ENCODE peak calls at places on chromosome 12, in four cellular contexts. E, X, I and M are unnamed samples.

GRCh38 chr12:12086331-12086730 is 15.6 kb downstream of the BCL2L14 start:
- DNase-seq in E (no peak), I (no peak), X (peak), M (no peak)

GRCh38 chr12:67991158-67991557 is 1.9 kb downstream of the IFNG-AS1 start:
- DNase-seq in I (no peak), X (peak), E (no peak), M (no peak)

GRCh38 chr12:54935235-54935951 is 49.2 kb downstream of the TESPA1 start:
- DNase-seq in E (peak), X (no peak), I (no peak), M (peak)

GRCh38 chr12:14936224-14936861 is 2.0 kb downstream of the ERP27 start:
- DNase-seq in E (no peak), X (no peak), I (no peak), M (no peak)

GRCh38 chr12:67647547-67648305 is 819 bp upstream of the DYRK2 start:
- DNase-seq in E (peak), X (peak), I (peak), M (peak)

GRCh38 chr12:89632778-89633177 is 75.9 kb downstream of the ATP2B1 start:
- DNase-seq in E (no peak), X (no peak), I (no peak), M (no peak)

GRCh38 chr12:55736780-55737580 is 5.9 kb upstream of the GDF11 start:
- DNase-seq in X (peak), E (peak), I (peak), M (peak)

GRCh38 chr12:12349711-12350665 is at the start of gene MANSC1:
- DNase-seq in E (peak), I (peak), X (peak), M (peak)

GRCh38 chr12:40565029-40565633 is 127.1 kb upstream of the CNTN1 start:
- DNase-seq in I (no peak), E (no peak), X (no peak), M (no peak)

GRCh38 chr12:124326899-124327298 is 32.0 kb downstream of the RFLNA start:
- DNase-seq in E (no peak), I (no peak), X (no peak), M (no peak)

GRCh38 chr12:112347521-112347920 is 34.7 kb downstream of the HECTD4 start:
- DNase-seq in X (no peak), I (no peak), E (no peak), M (no peak)

GRCh38 chr12:91769736-91770135 is 375.9 kb downstream of the BTG1 start:
- DNase-seq in E (no peak), I (no peak), X (no peak), M (no peak)

GRCh38 chr12:92696240-92696639 is 6.5 kb upstream of the PLEKHG7 start:
- DNase-seq in X (peak), E (no peak), I (no peak), M (no peak)

GRCh38 chr12:9342614-9343353 is 134.6 kb upstream of the PZP start:
- DNase-seq in E (no peak), I (no peak), X (no peak), M (no peak)

GRCh38 chr12:132524405-132524804 is 34.5 kb downstream of the FBRSL1 start:
- DNase-seq in E (no peak), X (no peak), I (no peak), M (peak)

GRCh38 chr12:16135323-16135722 is 142.2 kb downstream of the SLC15A5 start:
- DNase-seq in E (no peak), I (no peak), X (no peak), M (no peak)

GRCh38 chr12:11228268-11228879 is 41.1 kb downstream of the PRB3 start:
- DNase-seq in I (no peak), X (peak), E (peak), M (peak)

GRCh38 chr12:132229926-132230325 is 85.7 kb downstream of the NOC4L start:
- DNase-seq in I (no peak), X (no peak), E (no peak), M (no peak)

GRCh38 chr12:39937119-39937518 is 168.8 kb downstream of the SLC2A13 start:
- DNase-seq in X (no peak), I (no peak), E (peak), M (no peak)

GRCh38 chr12:68425998-68426397 is 93.8 kb upstream of the MDM1 start:
- DNase-seq in X (no peak), I (no peak), E (no peak), M (no peak)

GRCh38 chr12:94418517-94418916 is 41.1 kb downstream of the CEP83 start:
- DNase-seq in X (no peak), E (no peak), I (no peak), M (no peak)

GRCh38 chr12:12986775-12987332 is 13.2 kb downstream of the HEBP1 start:
- DNase-seq in X (no peak), E (no peak), I (no peak), M (no peak)

GRCh38 chr12:28611115-28611435 is 420.8 kb downstream of the CCDC91 start:
- DNase-seq in E (no peak), I (no peak), X (no peak), M (no peak)

GRCh38 chr12:6613015-6613775 is 6.0 kb upstream of the CHD4 start:
- DNase-seq in X (peak), I (peak), E (peak), M (no peak)

GRCh38 chr12:122368361-122369073 is 54.0 kb downstream of the CLIP1 start:
- DNase-seq in E (peak), I (no peak), X (no peak), M (no peak)

GRCh38 chr12:9632766-9633165 is 25.1 kb upstream of the KLRB1 start:
- DNase-seq in E (no peak), X (no peak), I (no peak), M (peak)

GRCh38 chr12:6435941-6436715 is 8.6 kb upstream of the CD27 start:
- DNase-seq in E (no peak), X (no peak), I (peak), M (no peak)

GRCh38 chr12:1882405-1882804 is 36.0 kb downstream of the CACNA2D4 start:
- DNase-seq in X (no peak), I (no peak), E (no peak), M (no peak)

GRCh38 chr12:10073266-10073665 is 25.5 kb downstream of the CLEC1A start:
- DNase-seq in E (no peak), X (no peak), I (no peak), M (no peak)

GRCh38 chr12:92987362-92987761 is 58.3 kb upstream of the EEA1 start:
- DNase-seq in X (no peak), E (peak), I (no peak), M (no peak)

GRCh38 chr12:152440-152839 is 61.5 kb downstream of the SLC6A12 start:
- DNase-seq in I (no peak), E (no peak), X (no peak), M (no peak)

DNA sequence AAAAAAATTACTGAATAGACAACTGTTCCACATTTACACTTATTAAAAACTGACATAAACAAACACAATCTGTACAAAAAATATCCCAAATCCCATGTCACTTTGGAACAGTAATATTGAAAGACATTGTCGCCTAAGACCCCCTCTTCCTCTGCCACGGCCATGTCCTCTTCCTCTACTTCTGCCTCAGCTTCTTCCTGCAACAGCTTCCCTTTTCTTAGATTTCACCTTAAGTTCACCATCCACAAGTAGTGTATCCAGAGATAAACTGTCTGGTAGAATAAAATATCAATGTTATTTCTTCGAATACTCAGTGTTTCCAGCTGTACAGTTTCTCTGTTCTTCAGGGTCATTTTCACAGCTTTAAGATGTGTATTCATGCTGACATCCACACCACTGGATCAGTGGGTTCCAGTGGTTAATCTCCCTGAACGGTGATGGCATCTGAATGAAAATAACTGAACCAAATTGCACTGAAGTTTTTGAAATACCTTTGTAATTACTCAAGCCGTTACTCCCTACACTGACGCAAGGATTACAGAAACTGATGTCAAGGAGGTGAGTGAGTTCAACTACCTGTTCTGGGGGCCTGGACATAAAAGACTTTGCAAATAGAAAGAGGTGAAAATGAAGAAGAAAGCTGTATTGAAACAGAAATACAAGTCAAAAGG is 208.5 kb downstream of the C12orf50 start:
- DNase-seq in I (no peak), E (no peak), X (no peak), M (no peak)
- TF ChIP-seq EP300 in I (no peak), E (no peak), X (no peak), M (no peak)

GRCh38 chr12:75672212-75672611 is 160.8 kb upstream of the KRR1 start:
- DNase-seq in E (no peak), X (no peak), I (no peak), M (no peak)

GRCh38 chr12:75670175-75670574 is 158.8 kb upstream of the KRR1 start:
- DNase-seq in X (no peak), E (no peak), I (no peak), M (no peak)

DNA sequence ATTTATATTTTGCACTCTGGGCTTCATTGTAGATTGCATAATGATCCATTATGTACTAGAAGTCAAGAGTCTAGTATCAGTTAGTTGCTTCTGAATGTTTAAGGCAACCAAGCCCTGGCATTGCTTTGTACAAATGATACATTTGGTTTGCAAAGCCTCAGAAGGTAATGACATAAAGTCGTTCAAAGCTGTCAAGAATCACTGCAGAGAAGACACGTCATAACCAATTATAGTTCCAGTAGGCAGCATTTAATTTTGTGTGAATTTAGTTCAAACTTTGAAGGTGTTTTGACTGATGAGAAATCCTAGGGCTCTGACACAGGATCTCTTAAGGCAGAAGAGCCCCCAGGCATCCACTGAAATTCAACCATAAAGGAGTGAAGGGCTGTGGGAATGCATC is 163.0 kb upstream of the KRR1 start:
- DNase-seq in E (no peak), I (no peak), X (no peak), M (no peak)
- TF ChIP-seq EP300 in E (no peak), I (no peak), X (no peak), M (no peak)

DNA sequence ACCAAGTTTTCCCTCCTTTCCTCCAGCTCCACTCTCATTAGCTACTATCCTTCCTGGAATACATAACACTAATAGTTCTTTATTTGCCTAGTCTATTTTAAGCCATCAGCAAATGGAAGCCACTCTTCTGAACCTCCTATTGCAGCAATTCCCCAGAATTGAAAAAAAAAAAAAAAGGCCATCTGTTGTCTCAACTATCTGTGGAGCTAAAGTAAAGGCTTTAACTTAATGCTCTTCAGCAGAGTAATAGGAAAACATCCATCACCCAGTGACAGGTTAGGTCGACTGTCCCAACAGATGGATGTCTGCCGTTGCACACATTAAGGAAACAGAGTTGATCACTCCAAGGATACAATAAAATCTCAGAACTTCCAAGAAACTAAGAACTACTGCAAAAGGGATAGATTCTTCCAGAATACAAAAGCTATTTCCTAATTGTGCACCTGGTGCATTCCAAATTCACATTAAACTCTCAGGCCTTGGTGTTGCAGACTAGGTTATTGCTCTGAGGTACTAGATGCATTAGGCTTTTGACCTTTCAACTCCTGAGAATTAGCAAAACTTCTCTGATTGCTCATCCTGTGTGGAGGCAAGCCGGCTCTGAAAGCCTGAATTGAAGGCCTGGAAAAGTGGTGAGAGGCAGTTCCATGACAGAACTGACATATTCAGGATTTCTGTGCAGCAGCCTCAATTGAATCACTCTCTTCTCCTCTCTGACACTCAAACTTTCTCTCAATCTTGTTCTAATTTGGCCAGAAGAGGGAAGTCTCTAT is 238.4 kb upstream of the HMGA2 start:
- DNase-seq in X (no peak), E (no peak), I (no peak), M (no peak)
- TF ChIP-seq EP300 in X (no peak), E (no peak), I (no peak), M (no peak)

DNA sequence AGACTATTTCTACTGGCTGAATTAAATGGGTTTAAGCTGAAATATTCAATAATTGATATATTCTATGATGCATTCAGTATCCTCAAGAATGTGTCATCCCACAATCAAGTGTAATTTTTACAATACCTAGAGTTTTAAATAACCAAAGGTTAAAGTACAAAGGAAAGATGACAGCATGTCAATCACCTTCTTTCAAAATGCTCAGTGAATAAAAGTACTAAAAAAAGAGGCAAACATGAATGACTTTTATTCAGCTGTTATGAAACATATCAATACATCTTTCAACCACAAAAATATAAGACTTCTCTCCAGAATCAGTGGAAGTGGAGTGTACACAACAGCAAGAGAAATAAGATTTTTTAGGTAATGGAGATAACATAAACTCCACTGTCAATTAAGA is 72.0 kb downstream of the NELL2 start:
- DNase-seq in E (no peak), I (no peak), X (no peak), M (no peak)
- TF ChIP-seq EP300 in E (no peak), I (no peak), X (no peak), M (no peak)

GRCh38 chr12:47732504-47732903 is 7.2 kb upstream of the ENDOU start:
- DNase-seq in I (peak), X (no peak), E (no peak), M (no peak)

GRCh38 chr12:47730341-47730744 is 5.1 kb upstream of the ENDOU start:
- DNase-seq in I (peak), X (no peak), E (no peak), M (no peak)

GRCh38 chr12:47725893-47726292 is 603 bp upstream of the ENDOU start:
- DNase-seq in E (no peak), X (no peak), I (no peak), M (no peak)

GRCh38 chr12:47731723-47732122 is 6.4 kb upstream of the ENDOU start:
- DNase-seq in E (no peak), I (peak), X (no peak), M (no peak)

GRCh38 chr12:47729233-47729632 is 3.9 kb upstream of the ENDOU start:
- DNase-seq in E (no peak), I (no peak), X (no peak), M (no peak)
- TF ChIP-seq EP300 in E (no peak), I (no peak), X (no peak), M (no peak)

GRCh38 chr12:70540996-70541395 is 96.2 kb downstream of the PTPRB start:
- DNase-seq in E (no peak), X (no peak), I (no peak), M (no peak)

DNA sequence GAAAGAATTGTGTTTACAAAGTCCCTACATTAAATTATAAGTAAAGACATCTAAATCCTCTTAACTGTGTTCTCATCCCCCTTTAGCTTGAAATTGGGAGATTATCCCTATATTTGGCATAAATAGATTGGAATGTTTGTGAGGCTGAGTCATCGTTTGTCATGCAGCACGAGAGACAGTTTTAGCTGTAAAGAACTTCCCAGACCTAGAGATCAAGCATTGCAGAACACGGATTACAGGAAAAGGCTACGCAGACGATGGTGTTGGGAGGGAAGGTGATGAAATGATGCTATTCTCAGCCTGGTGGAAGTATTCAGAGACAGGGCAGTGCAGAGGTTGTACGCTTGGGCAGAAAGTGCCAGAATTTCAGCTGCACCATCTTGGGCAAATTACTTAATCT is 93.8 kb downstream of the PTPRB start:
- DNase-seq in X (no peak), E (no peak), I (no peak), M (no peak)
- TF ChIP-seq EP300 in X (no peak), E (no peak), I (no peak), M (peak)

DNA sequence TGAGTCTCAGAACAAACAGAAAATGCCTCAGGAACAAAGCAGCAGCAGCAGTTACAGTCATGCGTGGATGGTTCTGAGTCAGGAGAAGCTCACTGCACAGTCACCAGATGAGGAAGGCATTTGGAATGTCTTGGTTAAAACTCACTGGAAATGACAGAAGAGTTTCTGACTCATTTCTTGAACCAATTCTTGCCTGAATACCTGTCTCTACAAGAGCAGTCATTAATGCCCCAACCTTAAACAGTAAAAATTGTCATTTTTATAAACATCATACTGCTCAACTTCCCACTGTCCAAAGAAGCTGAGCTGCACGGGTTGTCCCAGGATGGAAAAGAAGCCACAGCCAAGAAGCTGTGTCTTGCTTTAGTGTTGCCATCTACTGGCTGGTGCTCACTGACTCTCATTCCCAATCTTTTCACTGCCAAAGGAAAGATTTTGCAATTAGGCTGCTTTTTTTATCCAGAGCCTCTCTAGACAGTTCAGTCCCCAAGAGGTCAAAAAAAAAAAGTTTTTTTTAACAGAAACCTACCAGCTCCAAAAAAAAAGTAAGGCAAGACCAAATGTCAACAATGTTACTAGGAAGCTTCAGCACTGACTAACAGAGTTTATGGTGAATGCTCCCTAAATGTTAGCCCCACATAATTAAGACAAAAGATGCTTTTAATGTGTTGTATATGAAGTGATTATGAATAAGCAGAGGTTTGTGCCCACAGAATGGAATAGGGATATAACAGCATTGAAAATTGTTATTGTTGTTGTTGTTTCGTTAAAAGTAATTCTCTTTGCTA is 40.4 kb downstream of the KICS2 start:
- DNase-seq in I (peak), X (peak), E (no peak), M (peak)
- TF ChIP-seq EP300 in I (no peak), X (peak), E (no peak), M (no peak)